ENCODE peak calls at places on chromosomes 4 and X, in four cellular contexts. F, L, I and J are unnamed samples.

GRCh38 chrX:150767045-150767395 is 73.8 kb downstream of the MTMR1 start:
- DNase-seq in F (peak), L (no peak), I (peak), J (no peak)

GRCh38 chr4:7549866-7550265 is 115.1 kb upstream of the PSAPL1 start:
- DNase-seq in F (no peak), L (no peak), I (no peak), J (no peak)

GRCh38 chr4:7145291-7145934 is 46.9 kb upstream of the SORCS2 start:
- DNase-seq in F (no peak), L (no peak), I (no peak), J (no peak)

GRCh38 chr4:164488114-164488513 is 265.8 kb upstream of the SMIM31 start:
- DNase-seq in F (no peak), L (no peak), I (no peak), J (no peak)

GRCh38 chrX:48573690-48574269 is 504 bp upstream of the RBM3 start:
- DNase-seq in F (peak), L (no peak), I (peak), J (no peak)

GRCh38 chr4:87356832-87357526 is 34.0 kb downstream of the HSD17B11 start:
- DNase-seq in F (no peak), L (no peak), I (no peak), J (no peak)

GRCh38 chr4:59060002-59060846 is 1950.0 kb upstream of the IGFBP7 start:
- DNase-seq in F (no peak), L (no peak), I (no peak), J (no peak)

GRCh38 chr4:112800001-112800400 is 163.1 kb downstream of the LARP7 start:
- DNase-seq in F (no peak), L (no peak), I (no peak), J (no peak)

GRCh38 chr4:12875640-12876243 is 608.4 kb downstream of the RAB28 start:
- DNase-seq in F (no peak), L (no peak), I (no peak), J (no peak)

GRCh38 chr4:56229947-56230346 is 157.3 kb downstream of the AASDH start:
- DNase-seq in F (no peak), L (no peak), I (no peak), J (no peak)

GRCh38 chrX:107118322-107119147 is at the start of gene RBM41:
- DNase-seq in F (peak), L (peak), I (peak), J (peak)
- H3K27ac ChIP-seq in F (peak), L (peak), I (peak), J (peak)

GRCh38 chr4:128600996-128601857 is 208.3 kb upstream of the JADE1 start:
- DNase-seq in F (peak), L (no peak), I (peak), J (peak)
- H3K27ac ChIP-seq in F (peak), L (peak), I (no peak), J (peak)

DNA sequence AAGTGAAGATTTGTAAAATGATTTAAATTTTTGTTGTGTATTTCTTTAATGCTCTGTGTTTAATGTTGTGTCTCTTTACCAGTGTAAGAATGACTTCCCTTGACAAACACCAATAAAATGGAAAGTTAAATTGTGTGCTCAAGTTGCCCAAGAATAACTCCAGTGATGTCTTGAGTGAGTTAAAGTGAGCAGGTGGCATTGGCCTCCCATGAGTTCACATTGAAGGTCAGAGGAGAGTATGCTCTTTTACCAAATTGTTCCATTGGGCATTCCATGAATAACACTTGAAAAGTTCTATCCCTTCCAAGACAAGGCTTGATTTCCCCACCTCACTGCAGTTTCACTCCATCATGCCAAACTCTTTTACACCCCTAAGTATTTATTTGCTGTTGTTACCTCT is 4.5 kb downstream of the ANXA5 start:
- DNase-seq in F (no peak), L (no peak), I (no peak), J (no peak)
- H3K27ac ChIP-seq in F (no peak), L (no peak), I (no peak), J (no peak)

DNA sequence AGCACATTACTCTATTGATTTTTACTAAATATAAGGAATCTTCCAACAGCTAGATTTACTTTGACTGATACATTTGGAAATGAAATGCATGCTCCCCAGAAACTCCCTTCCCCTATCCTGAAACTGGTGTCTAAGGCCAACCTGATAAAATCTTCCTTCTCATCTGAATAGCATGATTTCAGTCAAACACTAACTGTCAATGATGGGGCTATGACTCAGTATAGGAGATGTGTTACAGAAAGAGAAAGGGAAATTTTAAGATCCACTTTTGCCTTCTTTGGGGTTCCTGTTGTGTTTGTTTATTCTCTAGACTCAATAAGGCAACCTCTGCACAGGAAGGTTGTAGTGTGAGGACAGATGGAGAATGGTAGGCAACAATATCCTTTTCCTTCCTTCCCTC is 160.7 kb downstream of the MOSPD2 start:
- DNase-seq in F (no peak), L (no peak), I (no peak), J (no peak)
- H3K27ac ChIP-seq in F (no peak), L (no peak), I (no peak), J (no peak)

DNA sequence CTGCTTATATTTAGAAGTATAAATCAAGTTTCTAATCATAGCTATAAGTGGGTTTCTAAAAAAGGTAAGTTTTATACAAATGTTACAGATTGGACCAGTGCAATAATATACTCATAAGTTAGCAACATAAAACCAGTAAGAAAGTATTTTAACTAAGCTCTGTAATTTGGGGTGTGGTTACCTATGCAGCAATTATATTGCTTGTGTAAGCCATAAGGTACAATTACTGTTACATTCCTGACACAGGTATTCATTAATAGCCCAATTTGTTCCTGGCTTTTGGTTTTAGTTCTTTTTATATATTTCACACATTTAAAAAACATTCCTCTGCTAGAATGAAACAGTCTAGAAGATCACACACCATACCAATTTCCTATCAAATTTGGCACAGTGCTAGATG is 115.1 kb downstream of the FRYL start:
- DNase-seq in F (no peak), L (no peak), I (no peak), J (no peak)
- H3K27ac ChIP-seq in F (no peak), L (no peak), I (no peak), J (no peak)